ENCODE peak calls at places on chromosomes 3 and 15, in seven cellular contexts. X is amygdala; I is left ventricle myocardium superior; T is RPMI8226; P is activated CD8-positive, alpha-beta memory T cell treated with anti-CD3 and anti-CD28 coated beads for 48 hours; U is NCI-H748 treated with DMSO at 0.1 percent for 48 hours; O is GM12865. L is an unnamed sample.
A peak's percentile ranks its signal among the peaks of the same experiment; 100 is the strongest.

GRCh38 chr15:43211336-43211735 is 9.5 kb downstream of the EPB42 start:
- DNase-seq in X (no peak), I (no peak), T (no peak), P (no peak), U (no peak), O (no peak), L (no peak)

GRCh38 chr15:66123799-66124198 is 129.8 kb downstream of the MEGF11 start:
- DNase-seq in X (no peak), I (no peak), T (no peak), P (no peak), U (no peak), O (no peak), L (no peak)

GRCh38 chr3:74377701-74378100 is 236.8 kb downstream of the CNTN3 start:
- DNase-seq in X (no peak), I (no peak), T (no peak), P (no peak), U (no peak), O (no peak), L (no peak)

GRCh38 chr3:27888562-27888961 is 166.4 kb upstream of the EOMES start:
- DNase-seq in X (no peak), I (no peak), T (no peak), P (no peak), U (no peak), O (no peak), L (no peak)

GRCh38 chr3:15151166-15151565 is 52.2 kb upstream of the RBSN start:
- DNase-seq in X (no peak), I (no peak), T (no peak), P (no peak), U (no peak), O (no peak), L (no peak)

GRCh38 chr15:92603743-92604470 is 51.7 kb downstream of the FAM174B start:
- DNase-seq in X (no peak), I (no peak), T (no peak), P (no peak), U (no peak), O (no peak), L (no peak)

GRCh38 chr3:30440147-30440604 is 166.2 kb upstream of the TGFBR2 start:
- DNase-seq in X (no peak), I (no peak), T (no peak), P (no peak), U (no peak), O (no peak), L (no peak)

GRCh38 chr3:136883967-136884720 is 22.1 kb downstream of the NCK1 start:
- DNase-seq in X (no peak), I (no peak), T (no peak), P (no peak), U (no peak), O (no peak), L (no peak)

GRCh38 chr15:57849332-57849731 is 142.8 kb downstream of the POLR2M start:
- DNase-seq in X (no peak), I (no peak), T (no peak), P (no peak), U (no peak), O (no peak), L (no peak)

GRCh38 chr15:79523266-79523665 is 91.1 kb downstream of the MINAR1 start:
- DNase-seq in X (no peak), I (no peak), T (no peak), P (no peak), U (no peak), O (no peak), L (no peak)

GRCh38 chr3:194126790-194127189 is 9.2 kb upstream of the HES1 start:
- DNase-seq in X (no peak), I (no peak), T (no peak), P (no peak), U (no peak), O (no peak), L (no peak)

GRCh38 chr3:88863196-88863595 is 244.2 kb upstream of the EPHA3 start:
- DNase-seq in X (no peak), I (no peak), T (no peak), P (no peak), U (no peak), O (no peak), L (no peak)

GRCh38 chr3:47057212-47057671 is 77.8 kb downstream of the NBEAL2 start:
- DNase-seq in X (no peak), I (no peak), T (no peak), P (peak; percentile 8), U (no peak), O (peak; percentile 10), L (no peak)

L was measured in naive B cell.